ENCODE peak calls at places on chromosomes 7 and 10, in five cellular contexts. I is suprapubic skin, K is heart left ventricle, S is thyroid gland, L is HCT116. D is an unnamed sample.

GRCh38 chr7:135232720-135233119 is 918 bp upstream of the STRA8 start:
- DNase-seq in L (peak; percentile 40), I (no peak), K (no peak), S (no peak), D (no peak)

GRCh38 chr10:132065491-132066105 is at the start of gene JAKMIP3:
- DNase-seq in S (peak; percentile 69), K (peak; percentile 46), I (peak; percentile 76), L (no peak), D (peak; percentile 65)

GRCh38 chr10:5553400-5554170 is 28.8 kb downstream of the CALML3 start:
- DNase-seq in S (no peak), L (no peak), I (peak; percentile 69), K (peak; percentile 3), D (peak; percentile 6)

GRCh38 chr10:94292448-94293118 is 70.2 kb downstream of the NOC3L start:
- DNase-seq in I (no peak), K (peak; percentile 62), S (no peak), L (no peak), D (peak; percentile 64)

GRCh38 chr7:2613926-2614613 is 17.7 kb upstream of the TTYH3 start:
- DNase-seq in L (no peak), K (peak; percentile 75), S (peak; percentile 100), I (no peak), D (peak; percentile 87)

GRCh38 chr7:142685877-142686508 is 63.3 kb upstream of the PRSS1 start:
- DNase-seq in I (no peak), S (no peak), L (no peak), K (no peak), D (no peak)

GRCh38 chr7:95213809-95214492 is 110.4 kb downstream of the PON1 start:
- DNase-seq in K (peak; percentile 76), S (peak; percentile 37), L (no peak), I (no peak), D (peak; percentile 78)

GRCh38 chr10:120972259-120972658 is 121.1 kb downstream of the WDR11 start:
- DNase-seq in L (no peak), I (no peak), K (no peak), S (no peak), D (no peak)

GRCh38 chr7:22668971-22669401 is 58.0 kb upstream of the IL6 start:
- DNase-seq in L (no peak), S (no peak), I (no peak), K (no peak), D (no peak)
- H3K4me1 ChIP-seq in L (peaks cover 26% of the 10 kb centered on the region), S (peaks cover 9% of the 10 kb centered on the region), I (no peaks in the 10 kb centered on the region), K (no peaks in the 10 kb centered on the region), D (no peaks in the 10 kb centered on the region)

DNA sequence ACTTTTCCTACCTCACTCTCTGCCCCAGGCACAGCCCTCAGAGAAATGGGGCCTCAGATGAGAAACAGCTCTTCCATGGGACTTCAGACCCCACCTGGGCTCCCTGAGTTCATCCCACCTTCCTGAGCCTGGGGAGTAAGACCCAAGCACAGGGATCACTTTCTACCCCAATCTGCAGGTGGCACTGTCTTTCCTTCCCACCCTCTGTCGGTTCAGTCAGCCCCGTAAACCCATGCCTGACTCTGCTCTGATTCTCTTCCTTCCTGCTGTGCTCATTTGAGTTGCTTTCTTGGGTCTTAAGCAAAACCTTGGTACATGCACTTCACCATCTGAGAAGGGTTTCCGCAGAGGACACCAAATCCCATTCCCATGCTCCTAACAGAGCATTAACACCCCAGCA is 306.4 kb upstream of the CDC14C start:
- DNase-seq in S (no peak), I (no peak), K (no peak), L (no peak), D (no peak)
- TF ChIP-seq CTCF in S (no peak), I (no peak), K (no peak), L (no peak), D (no peak)

GRCh38 chr10:97961979-97962378 is 68.4 kb downstream of the CRTAC1 start:
- DNase-seq in K (no peak), S (peak; percentile 67), L (no peak), I (no peak), D (no peak)
- H3K27me3 ChIP-seq in K (no peaks in the 10 kb centered on the region), S (no peaks in the 10 kb centered on the region), L (peaks cover 100% of the 10 kb centered on the region), I (peaks cover 56% of the 10 kb centered on the region), D (peaks cover 35% of the 10 kb centered on the region)

DNA sequence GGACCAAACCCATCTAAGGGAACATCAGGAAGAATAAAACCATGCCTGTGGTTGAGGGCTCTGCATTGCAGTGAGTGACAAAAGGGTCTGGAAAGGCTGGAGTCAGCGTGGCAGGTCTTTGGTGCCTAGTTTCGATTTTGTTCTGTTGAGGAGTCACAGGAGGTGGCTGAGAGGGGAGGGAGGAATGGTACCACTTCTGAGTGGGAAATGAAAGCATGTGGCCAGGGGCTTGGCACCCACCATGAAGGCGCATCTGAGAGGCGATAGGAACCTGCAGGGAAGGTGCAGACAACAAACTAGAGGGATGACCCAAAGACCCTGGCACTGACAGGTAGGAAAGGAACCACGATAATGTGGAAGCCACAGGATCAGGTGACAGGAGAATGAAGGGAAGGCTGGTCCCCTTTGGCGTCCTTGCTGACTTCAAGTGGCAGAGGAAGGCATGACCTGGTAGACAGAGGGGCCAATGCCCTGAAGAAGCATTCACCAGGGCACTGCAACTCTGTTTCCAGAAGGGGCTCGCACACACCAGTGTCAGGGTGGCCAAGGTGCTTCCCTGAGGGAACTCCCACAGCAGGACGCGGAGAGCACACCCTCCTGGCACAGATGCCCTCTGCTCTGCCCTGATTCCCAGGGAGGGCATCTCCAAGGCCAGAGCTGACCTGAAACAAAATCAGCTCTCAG is 41.7 kb downstream of the HIPK2 start:
- DNase-seq in K (peak; percentile 25), L (no peak), S (no peak), I (no peak), D (no peak)
- H3K4me1 ChIP-seq in K (peaks cover 100% of the 10 kb centered on the region), L (peaks cover 22% of the 10 kb centered on the region), S (peaks cover 74% of the 10 kb centered on the region), I (peaks cover 62% of the 10 kb centered on the region), D (peaks cover 96% of the 10 kb centered on the region)

GRCh38 chr7:63040336-63040735 is 958.3 kb upstream of the ZNF722 start:
- DNase-seq in S (no peak), I (no peak), L (no peak), K (no peak), D (no peak)
- TF ChIP-seq CTCF in S (no peak), I (no peak), L (no peak), K (no peak), D (no peak)

GRCh38 chr10:123893651-123894050 is 2.0 kb upstream of the CPXM2 start:
- DNase-seq in S (no peak), I (no peak), L (no peak), K (no peak), D (no peak)

GRCh38 chr10:123890761-123891146 is 853 bp downstream of the CPXM2 start:
- DNase-seq in I (peak; percentile 31), S (no peak), K (no peak), L (no peak), D (no peak)

GRCh38 chr10:123889821-123890220 is 1.8 kb downstream of the CPXM2 start:
- DNase-seq in K (no peak), L (no peak), S (no peak), I (no peak), D (no peak)

GRCh38 chr10:123890246-123890645 is 1.4 kb downstream of the CPXM2 start:
- DNase-seq in K (no peak), S (no peak), L (no peak), I (no peak), D (no peak)

DNA sequence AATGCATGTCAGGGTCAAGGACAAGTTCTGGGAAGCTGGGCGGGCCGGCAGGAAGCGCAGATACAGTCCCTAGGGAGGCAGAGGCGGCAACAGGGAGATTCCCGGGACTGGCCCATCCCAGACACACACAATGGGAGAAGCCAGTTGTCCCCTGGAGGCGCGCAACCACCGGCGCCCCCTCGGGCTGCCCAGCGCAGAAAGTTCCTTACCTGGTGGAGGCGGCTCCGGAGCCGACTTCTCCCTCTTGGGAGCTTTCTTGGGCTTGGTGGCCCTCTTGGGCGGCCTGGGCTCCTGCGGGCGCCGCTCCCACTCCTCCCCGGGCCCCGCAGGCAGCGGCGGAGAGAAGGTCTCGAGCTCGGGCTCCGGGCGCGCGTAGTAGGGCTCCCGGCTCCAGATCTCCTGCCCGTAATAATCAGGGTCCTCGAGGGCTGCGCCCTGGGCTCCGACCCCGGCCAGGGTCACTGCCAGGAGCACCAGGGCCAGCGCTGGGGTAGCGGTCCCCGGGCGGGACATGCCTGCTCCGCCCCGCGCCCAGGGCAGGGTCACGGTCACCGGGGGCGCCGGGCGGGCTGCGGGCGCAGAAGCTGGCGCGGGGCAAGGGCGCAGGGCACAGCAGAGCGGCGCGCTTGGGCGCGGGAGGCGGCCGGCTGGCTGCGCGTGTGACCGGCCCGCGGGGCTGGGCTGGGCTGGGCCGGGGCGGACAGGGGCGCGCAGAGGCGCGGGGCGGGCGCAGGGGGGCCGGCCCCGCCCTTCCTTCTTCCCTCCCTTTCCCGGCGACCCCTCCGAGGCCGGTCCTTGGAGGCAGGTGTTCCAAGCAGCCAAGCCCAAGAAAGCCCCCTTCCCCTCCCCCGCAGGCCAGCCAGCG is at the start of gene CPXM2:
- DNase-seq in K (peak; percentile 40), I (no peak), S (no peak), L (no peak), D (no peak)
- H3K27me3 ChIP-seq in K (no peaks in the 10 kb centered on the region), I (peaks cover 16% of the 10 kb centered on the region), S (no peaks in the 10 kb centered on the region), L (peaks cover 22% of the 10 kb centered on the region), D (no peaks in the 10 kb centered on the region)

GRCh38 chr10:88347022-88347421 is 236.1 kb downstream of the RNLS start:
- DNase-seq in K (no peak), S (no peak), L (no peak), I (no peak), D (no peak)

GRCh38 chr10:88342733-88343310 is 240.3 kb downstream of the RNLS start:
- DNase-seq in K (no peak), L (no peak), S (no peak), I (no peak), D (no peak)

GRCh38 chr10:88343761-88344484 is 239.2 kb downstream of the RNLS start:
- DNase-seq in S (no peak), I (no peak), K (no peak), L (no peak), D (no peak)

GRCh38 chr10:88347597-88348304 is 235.4 kb downstream of the RNLS start:
- DNase-seq in L (no peak), K (no peak), S (no peak), I (no peak), D (no peak)

GRCh38 chr10:88346151-88346977 is 236.8 kb downstream of the RNLS start:
- DNase-seq in I (no peak), K (no peak), L (no peak), S (no peak), D (no peak)
- H3K4me1 ChIP-seq in I (peaks cover 9% of the 10 kb centered on the region), K (peaks cover 17% of the 10 kb centered on the region), L (no peaks in the 10 kb centered on the region), S (peaks cover 4% of the 10 kb centered on the region), D (no peaks in the 10 kb centered on the region)

D was measured in psoas muscle.